ENCODE peak calls at places on chromosomes 11 and 22, in four cellular contexts. One of them, this sample, is unnamed.
A peak's percentile ranks its signal among the peaks of the same experiment; 100 is the strongest.

GRCh38 chr22:19984201-19984753 is 32.3 kb downstream of the ARVCF start:
- DNase-seq in A549: peak; percentile 61
- DNase-seq in transverse colon: no peak
- DNase-seq in stomach: no peak
- DNase-seq in this sample: peak; percentile 83

GRCh38 chr11:27216268-27217149 is 146.5 kb downstream of the CCDC34 start:
- DNase-seq in A549: no peak
- DNase-seq in transverse colon: peak; percentile 33
- DNase-seq in stomach: no peak
- DNase-seq in this sample: no peak

GRCh38 chr11:72609045-72609444 is 65.2 kb downstream of the PDE2A start:
- DNase-seq in A549: no peak
- DNase-seq in transverse colon: no peak
- DNase-seq in stomach: no peak
- DNase-seq in this sample: peak; percentile 33

GRCh38 chr11:47944555-47945128 is 35.7 kb upstream of the PTPRJ start:
- DNase-seq in A549: no peak
- DNase-seq in transverse colon: no peak
- DNase-seq in stomach: no peak
- DNase-seq in this sample: no peak

GRCh38 chr11:20260307-20260706 is 100.0 kb upstream of the DBX1 start:
- DNase-seq in A549: no peak
- DNase-seq in transverse colon: no peak
- DNase-seq in stomach: no peak
- DNase-seq in this sample: no peak

GRCh38 chr11:133835258-133836075 is 9.8 kb downstream of the SPATA19 start:
- DNase-seq in A549: peak; percentile 43
- DNase-seq in transverse colon: no peak
- DNase-seq in stomach: no peak
- DNase-seq in this sample: peak; percentile 46

GRCh38 chr22:17777005-17777716 is 2.9 kb upstream of the BID start:
- DNase-seq in A549: no peak
- DNase-seq in transverse colon: peak; percentile 58
- DNase-seq in stomach: peak; percentile 55
- DNase-seq in this sample: peak; percentile 50

GRCh38 chr11:10639350-10639749 is 54.2 kb downstream of the IRAG1 start:
- DNase-seq in A549: no peak
- DNase-seq in transverse colon: no peak
- DNase-seq in stomach: no peak
- DNase-seq in this sample: no peak

GRCh38 chr22:18998998-18999397 is 62.9 kb upstream of the PRODH start:
- DNase-seq in A549: no peak
- DNase-seq in transverse colon: no peak
- DNase-seq in stomach: no peak
- DNase-seq in this sample: peak; percentile 38

GRCh38 chr11:120875986-120876385 is 147.9 kb upstream of the TBCEL start:
- DNase-seq in A549: no peak
- DNase-seq in transverse colon: no peak
- DNase-seq in stomach: no peak
- DNase-seq in this sample: no peak

GRCh38 chr11:33598426-33599069 is 102.1 kb downstream of the C11orf91 start:
- DNase-seq in A549: no peak
- DNase-seq in transverse colon: no peak
- DNase-seq in stomach: no peak
- DNase-seq in this sample: no peak

GRCh38 chr11:8019671-8020597 is 32.8 kb downstream of the EIF3F start:
- DNase-seq in A549: peak; percentile 28
- DNase-seq in transverse colon: no peak
- DNase-seq in stomach: no peak
- DNase-seq in this sample: no peak

GRCh38 chr11:128361451-128362020 is 225.8 kb downstream of the ETS1 start:
- DNase-seq in A549: no peak
- DNase-seq in transverse colon: no peak
- DNase-seq in stomach: peak; percentile 51
- DNase-seq in this sample: no peak

GRCh38 chr22:49727191-49727880 is 100.3 kb downstream of the BRD1 start:
- DNase-seq in A549: no peak
- DNase-seq in transverse colon: no peak
- DNase-seq in stomach: no peak
- DNase-seq in this sample: no peak

GRCh38 chr22:33894515-33894914 is 25.8 kb downstream of the LARGE1 start:
- DNase-seq in A549: no peak
- DNase-seq in transverse colon: no peak
- DNase-seq in stomach: no peak
- DNase-seq in this sample: no peak

GRCh38 chr22:30234786-30235470 is 11.6 kb downstream of the LIF start:
- DNase-seq in A549: no peak
- DNase-seq in transverse colon: no peak
- DNase-seq in stomach: no peak
- DNase-seq in this sample: no peak

GRCh38 chr22:22378446-22379415 is 129.8 kb downstream of the ZNF280B start:
- DNase-seq in A549: no peak
- DNase-seq in transverse colon: no peak
- DNase-seq in stomach: no peak
- DNase-seq in this sample: no peak

GRCh38 chr11:119223856-119224255 is 17.7 kb downstream of the CBL start:
- DNase-seq in A549: no peak
- DNase-seq in transverse colon: no peak
- DNase-seq in stomach: no peak
- DNase-seq in this sample: no peak

GRCh38 chr11:27241316-27242122 is 121.5 kb downstream of the CCDC34 start:
- DNase-seq in A549: no peak
- DNase-seq in transverse colon: no peak
- DNase-seq in stomach: no peak
- DNase-seq in this sample: peak; percentile 67

GRCh38 chr22:17795661-17796548 is 21.6 kb upstream of the BID start:
- DNase-seq in A549: no peak
- DNase-seq in transverse colon: no peak
- DNase-seq in stomach: no peak
- DNase-seq in this sample: no peak

GRCh38 chr22:39313258-39314001 is 6.0 kb downstream of the RPL3 start:
- DNase-seq in A549: no peak
- DNase-seq in transverse colon: no peak
- DNase-seq in stomach: no peak
- DNase-seq in this sample: no peak
- TF ChIP-seq POLR2A in A549: no peak
- TF ChIP-seq POLR2A in transverse colon: no peak
- TF ChIP-seq POLR2A in stomach: no peak
- TF ChIP-seq POLR2A in this sample: no peak

GRCh38 chr11:57635236-57635635 is 14.5 kb downstream of the YPEL4 start:
- DNase-seq in A549: no peak
- DNase-seq in transverse colon: no peak
- DNase-seq in stomach: no peak
- DNase-seq in this sample: no peak

GRCh38 chr11:57639321-57640067 is 10.2 kb downstream of the YPEL4 start:
- DNase-seq in A549: no peak
- DNase-seq in transverse colon: no peak
- DNase-seq in stomach: no peak
- DNase-seq in this sample: peak; percentile 43

GRCh38 chr11:57638005-57638760 is 11.5 kb downstream of the YPEL4 start:
- DNase-seq in A549: peak; percentile 99
- DNase-seq in transverse colon: peak; percentile 44
- DNase-seq in stomach: peak; percentile 36
- DNase-seq in this sample: peak; percentile 54

GRCh38 chr11:57638811-57639320 is 10.8 kb downstream of the YPEL4 start:
- DNase-seq in A549: no peak
- DNase-seq in transverse colon: no peak
- DNase-seq in stomach: no peak
- DNase-seq in this sample: peak; percentile 34

GRCh38 chr11:57637626-57638004 is 12.1 kb downstream of the YPEL4 start:
- DNase-seq in A549: no peak
- DNase-seq in transverse colon: no peak
- DNase-seq in stomach: no peak
- DNase-seq in this sample: no peak
- TF ChIP-seq POLR2A in A549: no peak
- TF ChIP-seq POLR2A in transverse colon: no peak
- TF ChIP-seq POLR2A in stomach: no peak
- TF ChIP-seq POLR2A in this sample: no peak

DNA sequence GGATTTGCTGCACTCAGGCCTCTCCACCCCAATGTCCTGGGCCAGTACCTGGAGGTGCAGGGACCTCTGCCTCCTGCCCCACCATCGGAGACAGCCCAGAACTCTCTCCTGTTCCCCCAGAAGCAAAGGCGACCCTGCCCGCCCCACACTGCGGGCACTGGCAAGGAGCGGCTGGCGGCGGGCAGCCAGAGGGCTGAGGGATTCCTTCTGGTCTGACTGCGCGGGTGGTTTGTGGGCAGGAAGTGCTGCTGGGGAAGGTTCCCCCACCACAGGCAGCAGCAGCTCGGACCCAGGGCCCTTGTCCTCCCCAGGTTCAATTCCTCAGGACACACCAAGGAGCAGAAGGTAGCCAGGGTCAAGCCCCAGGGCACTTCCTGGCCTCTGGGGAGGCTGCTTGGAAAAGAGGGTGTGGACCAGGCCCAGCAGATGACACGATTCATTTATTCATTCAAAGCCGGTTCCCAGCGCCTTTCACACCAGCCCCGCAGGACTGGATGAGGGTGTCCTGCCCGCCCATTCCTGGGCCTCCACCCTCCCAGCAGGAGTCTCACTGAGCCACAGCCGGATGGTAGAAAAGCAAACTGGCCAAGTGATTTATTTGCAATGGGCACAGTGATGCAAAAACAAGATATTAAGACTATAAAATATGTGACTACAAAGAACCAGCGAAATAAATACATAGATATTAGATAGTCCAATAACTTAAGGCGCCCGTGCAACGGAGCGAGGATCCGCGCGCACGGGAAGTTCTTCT is 1.2 kb downstream of the PHLDA2 start:
- DNase-seq in A549: peak; percentile 44
- DNase-seq in transverse colon: peak; percentile 64
- DNase-seq in stomach: no peak
- DNase-seq in this sample: no peak
- TF ChIP-seq POLR2A in A549: no peak
- TF ChIP-seq POLR2A in transverse colon: no peak
- TF ChIP-seq POLR2A in stomach: no peak
- TF ChIP-seq POLR2A in this sample: no peak

GRCh38 chr11:123659311-123659710 is 4.9 kb upstream of the SCN3B start:
- DNase-seq in A549: no peak
- DNase-seq in transverse colon: no peak
- DNase-seq in stomach: no peak
- DNase-seq in this sample: no peak
- TF ChIP-seq POLR2A in A549: no peak
- TF ChIP-seq POLR2A in transverse colon: no peak
- TF ChIP-seq POLR2A in stomach: no peak
- TF ChIP-seq POLR2A in this sample: no peak